ENCODE peak calls at places on chromosomes 5 and 9, in ten cellular contexts. One of them, this sample, is unnamed.
A peak's percentile ranks its signal among the peaks of the same experiment; 100 is the strongest.

GRCh38 chr9:34059231-34059720 is 10.6 kb upstream of the UBAP2 start:
- DNase-seq in effector memory CD4-positive, alpha-beta T cell: no peak
- DNase-seq in lung: no peak
- DNase-seq in IMR-90: no peak
- DNase-seq in CD8-positive, alpha-beta memory T cell: no peak
- DNase-seq in GM23248: no peak
- DNase-seq in testis: peak; percentile 56
- DNase-seq in sigmoid colon: peak; percentile 9
- DNase-seq in body of pancreas: no peak
- DNase-seq in right cardiac atrium: no peak
- DNase-seq in this sample: no peak

GRCh38 chr5:169344629-169345028 is 43.7 kb upstream of the SLIT3 start:
- DNase-seq in effector memory CD4-positive, alpha-beta T cell: no peak
- DNase-seq in lung: no peak
- DNase-seq in IMR-90: no peak
- DNase-seq in CD8-positive, alpha-beta memory T cell: no peak
- DNase-seq in GM23248: peak; percentile 44
- DNase-seq in testis: no peak
- DNase-seq in sigmoid colon: peak; percentile 69
- DNase-seq in body of pancreas: peak; percentile 7
- DNase-seq in right cardiac atrium: no peak
- DNase-seq in this sample: no peak

GRCh38 chr9:35311891-35312639 is 150.3 kb downstream of the UNC13B start:
- DNase-seq in effector memory CD4-positive, alpha-beta T cell: no peak
- DNase-seq in lung: no peak
- DNase-seq in IMR-90: peak; percentile 19
- DNase-seq in CD8-positive, alpha-beta memory T cell: no peak
- DNase-seq in GM23248: peak; percentile 48
- DNase-seq in testis: no peak
- DNase-seq in sigmoid colon: no peak
- DNase-seq in body of pancreas: no peak
- DNase-seq in right cardiac atrium: peak; percentile 24
- DNase-seq in this sample: peak; percentile 10

GRCh38 chr9:99825158-99826046 is 3.7 kb downstream of the NR4A3 start:
- DNase-seq in effector memory CD4-positive, alpha-beta T cell: no peak
- DNase-seq in lung: no peak
- DNase-seq in IMR-90: no peak
- DNase-seq in CD8-positive, alpha-beta memory T cell: no peak
- DNase-seq in GM23248: no peak
- DNase-seq in testis: no peak
- DNase-seq in sigmoid colon: no peak
- DNase-seq in body of pancreas: no peak
- DNase-seq in right cardiac atrium: no peak
- DNase-seq in this sample: no peak

GRCh38 chr5:170636836-170637477 is 133.1 kb downstream of the KCNIP1 start:
- DNase-seq in effector memory CD4-positive, alpha-beta T cell: no peak
- DNase-seq in lung: no peak
- DNase-seq in IMR-90: no peak
- DNase-seq in CD8-positive, alpha-beta memory T cell: no peak
- DNase-seq in GM23248: no peak
- DNase-seq in testis: no peak
- DNase-seq in sigmoid colon: peak; percentile 37
- DNase-seq in body of pancreas: no peak
- DNase-seq in right cardiac atrium: no peak
- DNase-seq in this sample: no peak

GRCh38 chr5:9398227-9398626 is 147.6 kb downstream of the SEMA5A start:
- DNase-seq in effector memory CD4-positive, alpha-beta T cell: no peak
- DNase-seq in lung: no peak
- DNase-seq in IMR-90: no peak
- DNase-seq in CD8-positive, alpha-beta memory T cell: no peak
- DNase-seq in GM23248: no peak
- DNase-seq in testis: no peak
- DNase-seq in sigmoid colon: no peak
- DNase-seq in body of pancreas: no peak
- DNase-seq in right cardiac atrium: no peak
- DNase-seq in this sample: no peak

GRCh38 chr5:149143470-149143869 is 2.2 kb downstream of the ABLIM3 start:
- DNase-seq in effector memory CD4-positive, alpha-beta T cell: no peak
- DNase-seq in lung: no peak
- DNase-seq in IMR-90: peak; percentile 81
- DNase-seq in CD8-positive, alpha-beta memory T cell: no peak
- DNase-seq in GM23248: peak; percentile 84
- DNase-seq in testis: no peak
- DNase-seq in sigmoid colon: no peak
- DNase-seq in body of pancreas: no peak
- DNase-seq in right cardiac atrium: no peak
- DNase-seq in this sample: no peak

GRCh38 chr5:8908055-8908683 is 637.7 kb downstream of the SEMA5A start:
- DNase-seq in effector memory CD4-positive, alpha-beta T cell: no peak
- DNase-seq in lung: no peak
- DNase-seq in IMR-90: peak; percentile 43
- DNase-seq in CD8-positive, alpha-beta memory T cell: no peak
- DNase-seq in GM23248: peak; percentile 41
- DNase-seq in testis: peak; percentile 63
- DNase-seq in sigmoid colon: no peak
- DNase-seq in body of pancreas: peak; percentile 41
- DNase-seq in right cardiac atrium: no peak
- DNase-seq in this sample: peak; percentile 38

GRCh38 chr5:34957857-34958690 is 28.7 kb downstream of the DNAJC21 start:
- DNase-seq in effector memory CD4-positive, alpha-beta T cell: no peak
- DNase-seq in lung: no peak
- DNase-seq in IMR-90: peak; percentile 36
- DNase-seq in CD8-positive, alpha-beta memory T cell: no peak
- DNase-seq in GM23248: peak; percentile 68
- DNase-seq in testis: peak; percentile 45
- DNase-seq in sigmoid colon: no peak
- DNase-seq in body of pancreas: peak; percentile 46
- DNase-seq in right cardiac atrium: no peak
- DNase-seq in this sample: peak; percentile 30

GRCh38 chr9:72509635-72510034 is 11.8 kb upstream of the TMC1 start:
- DNase-seq in effector memory CD4-positive, alpha-beta T cell: no peak
- DNase-seq in lung: no peak
- DNase-seq in IMR-90: peak; percentile 51
- DNase-seq in CD8-positive, alpha-beta memory T cell: no peak
- DNase-seq in GM23248: peak; percentile 74
- DNase-seq in testis: no peak
- DNase-seq in sigmoid colon: no peak
- DNase-seq in body of pancreas: no peak
- DNase-seq in right cardiac atrium: no peak
- DNase-seq in this sample: no peak

GRCh38 chr9:130117816-130118632 is 54.2 kb upstream of the NCS1 start:
- DNase-seq in effector memory CD4-positive, alpha-beta T cell: no peak
- DNase-seq in lung: no peak
- DNase-seq in IMR-90: peak; percentile 76
- DNase-seq in CD8-positive, alpha-beta memory T cell: no peak
- DNase-seq in GM23248: peak; percentile 94
- DNase-seq in testis: no peak
- DNase-seq in sigmoid colon: peak; percentile 87
- DNase-seq in body of pancreas: no peak
- DNase-seq in right cardiac atrium: no peak
- DNase-seq in this sample: no peak

GRCh38 chr9:136059321-136059791 is 35.7 kb downstream of the NACC2 start:
- DNase-seq in effector memory CD4-positive, alpha-beta T cell: no peak
- DNase-seq in lung: no peak
- DNase-seq in IMR-90: no peak
- DNase-seq in CD8-positive, alpha-beta memory T cell: no peak
- DNase-seq in GM23248: no peak
- DNase-seq in testis: no peak
- DNase-seq in sigmoid colon: peak; percentile 61
- DNase-seq in body of pancreas: no peak
- DNase-seq in right cardiac atrium: no peak
- DNase-seq in this sample: no peak
- H3K4me1 ChIP-seq in effector memory CD4-positive, alpha-beta T cell: peaks cover 5% of the 10 kb centered on the region
- H3K4me1 ChIP-seq in lung: peaks cover 14% of the 10 kb centered on the region
- H3K4me1 ChIP-seq in IMR-90: peaks cover 21% of the 10 kb centered on the region
- H3K4me1 ChIP-seq in CD8-positive, alpha-beta memory T cell: no peaks in the 10 kb centered on the region
- H3K4me1 ChIP-seq in GM23248: no peaks in the 10 kb centered on the region
- H3K4me1 ChIP-seq in testis: no peaks in the 10 kb centered on the region
- H3K4me1 ChIP-seq in sigmoid colon: no peaks in the 10 kb centered on the region
- H3K4me1 ChIP-seq in body of pancreas: peaks cover 6% of the 10 kb centered on the region
- H3K4me1 ChIP-seq in right cardiac atrium: no peaks in the 10 kb centered on the region
- H3K4me1 ChIP-seq in this sample: peaks cover 3% of the 10 kb centered on the region

GRCh38 chr5:77569409-77569808 is 69.1 kb downstream of the OTP start:
- DNase-seq in effector memory CD4-positive, alpha-beta T cell: no peak
- DNase-seq in lung: no peak
- DNase-seq in IMR-90: no peak
- DNase-seq in CD8-positive, alpha-beta memory T cell: no peak
- DNase-seq in GM23248: no peak
- DNase-seq in testis: no peak
- DNase-seq in sigmoid colon: no peak
- DNase-seq in body of pancreas: no peak
- DNase-seq in right cardiac atrium: no peak
- DNase-seq in this sample: no peak
- H3K27ac ChIP-seq in effector memory CD4-positive, alpha-beta T cell: no peak overlapping the region
- H3K27ac ChIP-seq in lung: no peak overlapping the region
- H3K27ac ChIP-seq in IMR-90: no peak overlapping the region
- H3K27ac ChIP-seq in CD8-positive, alpha-beta memory T cell: no peak overlapping the region
- H3K27ac ChIP-seq in GM23248: no peak overlapping the region
- H3K27ac ChIP-seq in testis: no peak overlapping the region
- H3K27ac ChIP-seq in sigmoid colon: no peak overlapping the region
- H3K27ac ChIP-seq in body of pancreas: no peak overlapping the region
- H3K27ac ChIP-seq in right cardiac atrium: no peak overlapping the region
- H3K27ac ChIP-seq in this sample: no peak overlapping the region

DNA sequence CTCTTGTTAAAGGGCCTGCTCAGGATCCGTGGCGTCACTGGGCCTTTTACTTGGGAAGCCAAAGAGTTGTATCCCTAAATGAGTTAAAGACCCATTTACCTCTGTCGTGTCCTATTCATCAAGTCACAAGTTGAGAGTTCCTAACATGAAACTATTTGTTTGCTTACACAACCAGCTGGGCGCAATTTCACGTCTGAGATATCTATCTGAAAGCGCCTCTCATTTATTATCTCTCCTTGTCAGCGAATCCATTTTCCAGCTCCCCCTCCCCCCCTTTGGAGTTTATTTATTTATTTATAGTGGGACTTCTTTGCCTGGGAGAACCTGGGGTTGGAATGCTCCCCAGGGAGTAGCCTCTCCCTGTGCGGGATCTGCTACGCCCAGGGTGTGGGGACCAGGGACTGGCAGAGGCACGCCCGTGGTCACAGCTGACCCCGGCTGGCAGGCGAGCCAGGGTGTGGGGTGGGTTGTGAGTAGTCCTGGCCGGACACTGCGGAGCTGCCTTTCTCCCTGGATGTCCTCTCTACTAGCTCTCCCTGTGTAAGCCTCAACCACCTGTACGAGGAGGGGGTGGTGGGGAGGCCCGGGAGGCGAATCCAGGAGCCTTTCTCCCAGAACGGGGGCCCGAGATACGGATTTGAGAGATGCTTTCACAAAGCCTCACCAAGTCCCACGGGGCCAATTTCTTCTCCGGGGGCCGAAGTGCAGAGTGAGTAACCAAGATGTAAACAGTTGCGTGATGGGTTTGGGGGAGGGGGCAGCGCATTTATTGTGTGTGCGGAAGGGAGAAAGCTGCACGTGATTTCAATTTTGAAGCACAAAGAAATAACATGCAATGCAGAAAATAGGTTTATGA is 15.3 kb downstream of the NR2F1 start:
- DNase-seq in effector memory CD4-positive, alpha-beta T cell: no peak
- DNase-seq in lung: no peak
- DNase-seq in IMR-90: peak; percentile 56
- DNase-seq in CD8-positive, alpha-beta memory T cell: no peak
- DNase-seq in GM23248: no peak
- DNase-seq in testis: no peak
- DNase-seq in sigmoid colon: no peak
- DNase-seq in body of pancreas: no peak
- DNase-seq in right cardiac atrium: peak; percentile 18
- DNase-seq in this sample: no peak
- H3K4me3 ChIP-seq in effector memory CD4-positive, alpha-beta T cell: no peak overlapping the region
- H3K4me3 ChIP-seq in lung: no peak overlapping the region
- H3K4me3 ChIP-seq in IMR-90: no peak overlapping the region
- H3K4me3 ChIP-seq in CD8-positive, alpha-beta memory T cell: no peak overlapping the region
- H3K4me3 ChIP-seq in GM23248: no peak overlapping the region
- H3K4me3 ChIP-seq in testis: no peak overlapping the region
- H3K4me3 ChIP-seq in sigmoid colon: no peak overlapping the region
- H3K4me3 ChIP-seq in body of pancreas: no peak overlapping the region
- H3K4me3 ChIP-seq in right cardiac atrium: no peak overlapping the region
- H3K4me3 ChIP-seq in this sample: no peak overlapping the region

GRCh38 chr5:58127132-58127485 is 332.8 kb downstream of the PLK2 start:
- DNase-seq in effector memory CD4-positive, alpha-beta T cell: no peak
- DNase-seq in lung: no peak
- DNase-seq in IMR-90: no peak
- DNase-seq in CD8-positive, alpha-beta memory T cell: no peak
- DNase-seq in GM23248: no peak
- DNase-seq in testis: no peak
- DNase-seq in sigmoid colon: no peak
- DNase-seq in body of pancreas: no peak
- DNase-seq in right cardiac atrium: no peak
- DNase-seq in this sample: no peak

GRCh38 chr5:58122157-58122556 is 337.7 kb downstream of the PLK2 start:
- DNase-seq in effector memory CD4-positive, alpha-beta T cell: no peak
- DNase-seq in lung: no peak
- DNase-seq in IMR-90: no peak
- DNase-seq in CD8-positive, alpha-beta memory T cell: no peak
- DNase-seq in GM23248: no peak
- DNase-seq in testis: no peak
- DNase-seq in sigmoid colon: no peak
- DNase-seq in body of pancreas: no peak
- DNase-seq in right cardiac atrium: no peak
- DNase-seq in this sample: no peak

GRCh38 chr5:58123501-58123900 is 336.4 kb downstream of the PLK2 start:
- DNase-seq in effector memory CD4-positive, alpha-beta T cell: no peak
- DNase-seq in lung: no peak
- DNase-seq in IMR-90: no peak
- DNase-seq in CD8-positive, alpha-beta memory T cell: no peak
- DNase-seq in GM23248: no peak
- DNase-seq in testis: no peak
- DNase-seq in sigmoid colon: no peak
- DNase-seq in body of pancreas: no peak
- DNase-seq in right cardiac atrium: no peak
- DNase-seq in this sample: no peak

GRCh38 chr5:58122993-58123392 is 336.9 kb downstream of the PLK2 start:
- DNase-seq in effector memory CD4-positive, alpha-beta T cell: no peak
- DNase-seq in lung: no peak
- DNase-seq in IMR-90: no peak
- DNase-seq in CD8-positive, alpha-beta memory T cell: no peak
- DNase-seq in GM23248: no peak
- DNase-seq in testis: no peak
- DNase-seq in sigmoid colon: no peak
- DNase-seq in body of pancreas: no peak
- DNase-seq in right cardiac atrium: no peak
- DNase-seq in this sample: no peak

DNA sequence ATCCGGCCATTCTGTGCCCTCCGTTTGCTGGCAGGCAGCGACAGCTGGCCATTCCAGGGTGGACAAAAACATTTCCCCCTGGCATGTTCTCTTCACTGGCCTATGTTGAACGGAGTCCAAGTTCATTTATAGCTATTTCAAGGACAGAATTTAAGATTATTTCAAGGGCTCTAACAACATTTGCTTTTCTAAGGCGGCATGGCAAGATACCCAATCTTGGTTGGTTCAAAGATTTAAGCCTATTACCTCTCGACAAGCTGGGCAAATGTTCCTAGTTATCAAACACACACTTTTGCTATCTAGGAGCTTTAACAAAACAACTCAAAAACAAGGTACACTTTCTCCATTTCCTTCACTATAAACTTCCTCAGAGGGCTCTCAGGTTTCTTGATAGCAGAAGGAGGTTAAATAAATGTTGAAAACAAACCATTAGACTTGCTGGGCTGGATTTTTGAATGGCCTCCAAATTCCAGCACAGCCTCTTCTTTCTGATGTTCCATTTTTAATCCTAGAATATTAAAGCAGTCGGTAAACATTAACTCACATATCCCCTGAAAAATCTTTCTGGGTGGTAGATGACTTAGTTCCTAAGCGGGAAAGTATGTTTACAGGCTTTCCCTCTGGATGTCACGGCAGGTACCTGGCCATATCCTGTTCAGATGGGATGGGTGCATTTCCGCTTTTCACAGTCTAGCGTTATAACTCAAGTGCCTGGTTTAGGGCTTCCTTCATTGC is 332.2 kb downstream of the PLK2 start:
- DNase-seq in effector memory CD4-positive, alpha-beta T cell: no peak
- DNase-seq in lung: peak; percentile 57
- DNase-seq in IMR-90: peak; percentile 20
- DNase-seq in CD8-positive, alpha-beta memory T cell: no peak
- DNase-seq in GM23248: no peak
- DNase-seq in testis: no peak
- DNase-seq in sigmoid colon: no peak
- DNase-seq in body of pancreas: peak; percentile 43
- DNase-seq in right cardiac atrium: no peak
- DNase-seq in this sample: no peak
- H3K4me1 ChIP-seq in effector memory CD4-positive, alpha-beta T cell: no peaks in the 10 kb centered on the region
- H3K4me1 ChIP-seq in lung: no peaks in the 10 kb centered on the region
- H3K4me1 ChIP-seq in IMR-90: no peaks in the 10 kb centered on the region
- H3K4me1 ChIP-seq in CD8-positive, alpha-beta memory T cell: no peaks in the 10 kb centered on the region
- H3K4me1 ChIP-seq in GM23248: no peaks in the 10 kb centered on the region
- H3K4me1 ChIP-seq in testis: no peaks in the 10 kb centered on the region
- H3K4me1 ChIP-seq in sigmoid colon: no peaks in the 10 kb centered on the region
- H3K4me1 ChIP-seq in body of pancreas: peaks cover 34% of the 10 kb centered on the region
- H3K4me1 ChIP-seq in right cardiac atrium: peaks cover 1% of the 10 kb centered on the region
- H3K4me1 ChIP-seq in this sample: no peaks in the 10 kb centered on the region